ENCODE peak calls at places on chromosomes 2 and 18, in six cellular contexts. One of them, this sample, is unnamed.

GRCh38 chr2:226717719-226718118 is 81.9 kb downstream of the IRS1 start:
- DNase-seq in IMR-90: no peak
- DNase-seq in left cardiac atrium: no peak
- DNase-seq in NCI-H1092 treated with DMSO at 0.1 percent for 48 hours: no peak
- DNase-seq in cardiac muscle cell: no peak
- DNase-seq in stimulated activated naive CD8-positive, alpha-beta T cell treated with anti-CD3 and anti-CD28 coated beads, Interleukin-15, Interleukin-2, amounts not matched to agents 100 U/mL and 50 U/mL, for 24 hours: no peak
- DNase-seq in this sample: no peak

GRCh38 chr2:113848758-113849460 is 41.0 kb upstream of the ACTR3 start:
- DNase-seq in IMR-90: peak; percentile 62
- DNase-seq in left cardiac atrium: no peak
- DNase-seq in NCI-H1092 treated with DMSO at 0.1 percent for 48 hours: no peak
- DNase-seq in cardiac muscle cell: no peak
- DNase-seq in stimulated activated naive CD8-positive, alpha-beta T cell treated with anti-CD3 and anti-CD28 coated beads, Interleukin-15, Interleukin-2, amounts not matched to agents 100 U/mL and 50 U/mL, for 24 hours: no peak
- DNase-seq in this sample: no peak

GRCh38 chr2:98771771-98772521 is 41.0 kb upstream of the MGAT4A start:
- DNase-seq in IMR-90: no peak
- DNase-seq in left cardiac atrium: no peak
- DNase-seq in NCI-H1092 treated with DMSO at 0.1 percent for 48 hours: no peak
- DNase-seq in cardiac muscle cell: no peak
- DNase-seq in stimulated activated naive CD8-positive, alpha-beta T cell treated with anti-CD3 and anti-CD28 coated beads, Interleukin-15, Interleukin-2, amounts not matched to agents 100 U/mL and 50 U/mL, for 24 hours: peak; percentile 43
- DNase-seq in this sample: no peak

GRCh38 chr18:6624271-6624670 is 105.2 kb upstream of the ARHGAP28 start:
- DNase-seq in IMR-90: peak; percentile 73
- DNase-seq in left cardiac atrium: no peak
- DNase-seq in NCI-H1092 treated with DMSO at 0.1 percent for 48 hours: no peak
- DNase-seq in cardiac muscle cell: no peak
- DNase-seq in stimulated activated naive CD8-positive, alpha-beta T cell treated with anti-CD3 and anti-CD28 coated beads, Interleukin-15, Interleukin-2, amounts not matched to agents 100 U/mL and 50 U/mL, for 24 hours: no peak
- DNase-seq in this sample: no peak

GRCh38 chr2:20015482-20016083 is 3.1 kb upstream of the MATN3 start:
- DNase-seq in IMR-90: peak; percentile 65
- DNase-seq in left cardiac atrium: no peak
- DNase-seq in NCI-H1092 treated with DMSO at 0.1 percent for 48 hours: peak; percentile 29
- DNase-seq in cardiac muscle cell: peak; percentile 71
- DNase-seq in stimulated activated naive CD8-positive, alpha-beta T cell treated with anti-CD3 and anti-CD28 coated beads, Interleukin-15, Interleukin-2, amounts not matched to agents 100 U/mL and 50 U/mL, for 24 hours: no peak
- DNase-seq in this sample: no peak

GRCh38 chr18:56085561-56085960 is 497.6 kb upstream of the TCF4 start:
- DNase-seq in IMR-90: peak; percentile 86
- DNase-seq in left cardiac atrium: peak; percentile 29
- DNase-seq in NCI-H1092 treated with DMSO at 0.1 percent for 48 hours: no peak
- DNase-seq in cardiac muscle cell: no peak
- DNase-seq in stimulated activated naive CD8-positive, alpha-beta T cell treated with anti-CD3 and anti-CD28 coated beads, Interleukin-15, Interleukin-2, amounts not matched to agents 100 U/mL and 50 U/mL, for 24 hours: no peak
- DNase-seq in this sample: no peak

GRCh38 chr2:39732492-39732891 is 46.6 kb downstream of the THUMPD2 start:
- DNase-seq in IMR-90: no peak
- DNase-seq in left cardiac atrium: no peak
- DNase-seq in NCI-H1092 treated with DMSO at 0.1 percent for 48 hours: no peak
- DNase-seq in cardiac muscle cell: no peak
- DNase-seq in stimulated activated naive CD8-positive, alpha-beta T cell treated with anti-CD3 and anti-CD28 coated beads, Interleukin-15, Interleukin-2, amounts not matched to agents 100 U/mL and 50 U/mL, for 24 hours: no peak
- DNase-seq in this sample: no peak

GRCh38 chr2:44758591-44758990 is 182.9 kb upstream of the SIX3 start:
- DNase-seq in IMR-90: no peak
- DNase-seq in left cardiac atrium: no peak
- DNase-seq in NCI-H1092 treated with DMSO at 0.1 percent for 48 hours: no peak
- DNase-seq in cardiac muscle cell: no peak
- DNase-seq in stimulated activated naive CD8-positive, alpha-beta T cell treated with anti-CD3 and anti-CD28 coated beads, Interleukin-15, Interleukin-2, amounts not matched to agents 100 U/mL and 50 U/mL, for 24 hours: no peak
- DNase-seq in this sample: no peak

GRCh38 chr2:22904126-22904684 is 480.8 kb upstream of the KLHL29 start:
- DNase-seq in IMR-90: no peak
- DNase-seq in left cardiac atrium: peak; percentile 33
- DNase-seq in NCI-H1092 treated with DMSO at 0.1 percent for 48 hours: no peak
- DNase-seq in cardiac muscle cell: peak; percentile 71
- DNase-seq in stimulated activated naive CD8-positive, alpha-beta T cell treated with anti-CD3 and anti-CD28 coated beads, Interleukin-15, Interleukin-2, amounts not matched to agents 100 U/mL and 50 U/mL, for 24 hours: peak; percentile 23
- DNase-seq in this sample: no peak

GRCh38 chr2:130728007-130728454 is 839 bp upstream of the GPR148 start:
- DNase-seq in IMR-90: no peak
- DNase-seq in left cardiac atrium: no peak
- DNase-seq in NCI-H1092 treated with DMSO at 0.1 percent for 48 hours: peak; percentile 62
- DNase-seq in cardiac muscle cell: peak; percentile 52
- DNase-seq in stimulated activated naive CD8-positive, alpha-beta T cell treated with anti-CD3 and anti-CD28 coated beads, Interleukin-15, Interleukin-2, amounts not matched to agents 100 U/mL and 50 U/mL, for 24 hours: peak; percentile 30
- DNase-seq in this sample: no peak

GRCh38 chr2:105371810-105372209 is 27.0 kb downstream of the FHL2 start:
- DNase-seq in IMR-90: no peak
- DNase-seq in left cardiac atrium: no peak
- DNase-seq in NCI-H1092 treated with DMSO at 0.1 percent for 48 hours: no peak
- DNase-seq in cardiac muscle cell: no peak
- DNase-seq in stimulated activated naive CD8-positive, alpha-beta T cell treated with anti-CD3 and anti-CD28 coated beads, Interleukin-15, Interleukin-2, amounts not matched to agents 100 U/mL and 50 U/mL, for 24 hours: no peak
- DNase-seq in this sample: no peak